ENCODE peak calls at places on chromosome 6, in ten cellular contexts. R is mammary epithelial cell; Y is esophagus squamous epithelium; B is transverse colon; C is HCT116; Z is skeletal muscle cell; G is CD8-positive, alpha-beta memory T cell; A is psoas muscle; K is adrenal gland; W is GM06990. S is an unnamed sample.

GRCh38 chr6:104601008-104601745 is 258.5 kb downstream of the HACE1 start:
- DNase-seq in B (no peak), Y (no peak), C (no peak), Z (no peak), R (no peak), K (no peak), G (no peak), W (no peak), A (no peak), S (no peak)

GRCh38 chr6:43481591-43482242 is 4.3 kb downstream of the TJAP1 start:
- DNase-seq in G (no peak), K (no peak), R (peak; percentile 90), W (no peak), B (no peak), C (peak; percentile 44), Y (no peak), Z (no peak), A (no peak), S (no peak)

GRCh38 chr6:168411130-168411529 is 29.9 kb upstream of the SMOC2 start:
- DNase-seq in K (no peak), G (no peak), Y (no peak), R (no peak), A (no peak), W (no peak), Z (no peak), C (no peak), B (no peak), S (no peak)

GRCh38 chr6:97958143-97958542 is 675.1 kb upstream of the MMS22L start:
- DNase-seq in K (no peak), R (peak; percentile 71), B (no peak), A (peak; percentile 19), C (no peak), Z (no peak), Y (no peak), G (no peak), W (no peak), S (no peak)

GRCh38 chr6:49923826-49924225 is 40.1 kb downstream of the DEFB114 start:
- DNase-seq in A (no peak), B (no peak), C (no peak), R (no peak), K (no peak), G (no peak), Z (no peak), W (no peak), Y (no peak), S (no peak)

GRCh38 chr6:31860349-31860748 is 2.3 kb downstream of the NEU1 start:
- DNase-seq in G (no peak), A (no peak), B (no peak), Y (no peak), C (no peak), Z (no peak), W (no peak), R (no peak), K (no peak), S (no peak)

GRCh38 chr6:112130878-112131277 is 43.5 kb downstream of the FAM229B start:
- DNase-seq in R (peak; percentile 9), C (no peak), Z (no peak), Y (no peak), A (no peak), B (no peak), G (no peak), K (no peak), W (no peak), S (no peak)

GRCh38 chr6:145963216-145964068 is 716 bp downstream of the SHPRH start:
- DNase-seq in A (no peak), K (peak; percentile 77), R (peak; percentile 54), B (peak; percentile 44), Z (peak; percentile 14), W (peak; percentile 71), C (peak; percentile 1), G (peak; percentile 29), Y (peak; percentile 27), S (peak; percentile 82)

DNA sequence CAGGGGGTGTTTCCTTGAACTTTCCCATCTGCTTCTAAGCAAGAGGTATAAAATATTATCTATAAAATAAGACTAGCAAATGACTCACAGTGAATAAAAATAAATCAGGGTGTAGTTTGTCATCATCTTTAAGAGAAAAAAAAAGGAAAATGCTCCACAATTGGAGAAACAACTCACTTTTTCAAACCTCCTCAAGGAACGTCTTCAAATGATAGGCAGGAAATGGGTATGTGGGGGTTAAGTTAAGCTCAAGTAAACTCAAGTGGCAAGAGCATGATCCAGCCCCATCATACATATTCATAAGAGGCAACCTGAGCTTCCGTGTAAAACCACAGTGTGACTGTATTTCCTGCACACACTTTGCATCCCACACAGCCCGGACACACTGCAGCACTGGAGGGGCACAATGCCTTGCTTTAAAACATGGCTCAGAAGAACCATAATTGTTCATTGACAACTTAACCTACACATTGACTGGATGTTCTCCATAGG is 58.5 kb upstream of the CEP85L start:
- DNase-seq in W (peak; percentile 73), C (no peak), A (no peak), G (peak; percentile 81), B (peak; percentile 55), K (peak; percentile 57), Y (no peak), R (peak; percentile 82), Z (peak; percentile 56), S (peak; percentile 93)
- H3K4me3 ChIP-seq in W (peak overlapping the region; percentile 60), C (no peak overlapping the region), A (peak overlapping the region; percentile 63), G (peak overlapping the region; percentile 90), B (no peak overlapping the region), K (no peak overlapping the region), Y (peak overlapping the region; percentile 35), R (peak overlapping the region; percentile 31), Z (peak overlapping the region; percentile 51), S (peak overlapping the region; percentile 69)

GRCh38 chr6:10385512-10386132 is 29.3 kb downstream of the TFAP2A start:
- DNase-seq in A (no peak), Y (no peak), W (no peak), C (no peak), K (no peak), R (no peak), G (no peak), B (no peak), Z (no peak), S (no peak)

GRCh38 chr6:10384064-10384317 is 30.9 kb downstream of the TFAP2A start:
- DNase-seq in G (no peak), A (no peak), Y (no peak), C (no peak), W (no peak), R (no peak), K (no peak), Z (no peak), B (no peak), S (no peak)

GRCh38 chr6:10384333-10384718 is 30.5 kb downstream of the TFAP2A start:
- DNase-seq in R (no peak), A (no peak), W (no peak), G (no peak), Y (no peak), C (no peak), Z (no peak), B (no peak), K (no peak), S (no peak)

GRCh38 chr6:10386260-10386659 is 28.6 kb downstream of the TFAP2A start:
- DNase-seq in A (no peak), R (no peak), Z (no peak), W (no peak), B (no peak), G (no peak), C (no peak), Y (no peak), K (no peak), S (no peak)

DNA sequence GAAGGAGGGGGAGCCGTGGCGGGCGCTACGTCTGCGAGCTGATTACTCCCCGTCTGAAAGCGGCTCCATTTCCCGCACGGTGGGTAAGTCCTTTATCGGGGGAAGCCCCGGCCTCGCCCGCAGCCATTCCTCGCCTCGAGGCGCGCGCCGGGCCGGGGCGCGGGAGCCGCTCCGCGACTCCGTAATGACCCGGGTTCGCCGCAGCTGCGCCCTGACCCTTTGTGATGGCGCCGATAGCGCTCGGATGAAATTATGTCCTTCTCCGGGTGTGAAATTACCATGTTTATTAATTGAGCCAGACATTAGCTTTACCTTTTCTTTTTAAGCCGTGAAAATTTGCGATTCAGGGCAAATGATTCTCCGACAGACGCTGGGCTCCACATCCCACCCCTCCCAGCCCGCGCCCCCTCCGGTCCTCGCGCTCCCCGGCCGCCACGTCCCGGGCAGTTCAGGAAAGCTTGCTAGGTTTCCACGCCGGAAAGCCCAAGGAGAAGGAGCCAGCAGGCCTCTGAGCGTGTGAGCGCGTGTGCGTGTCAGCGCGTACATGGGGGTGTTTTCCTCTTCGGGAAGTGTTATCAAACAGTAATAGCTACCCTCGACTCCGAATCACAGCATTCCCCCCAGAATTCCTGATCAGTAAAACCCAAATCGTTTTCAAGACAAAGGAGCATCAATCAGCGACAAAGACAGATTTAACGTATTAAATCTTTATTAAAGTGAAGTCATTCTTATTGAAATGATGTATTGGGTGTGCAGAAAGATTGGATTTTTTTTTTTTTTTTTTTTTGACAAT is 30.0 kb downstream of the TFAP2A start:
- DNase-seq in K (no peak), C (no peak), B (no peak), W (no peak), Y (no peak), A (no peak), G (no peak), Z (no peak), R (no peak), S (no peak)
- H3K4me3 ChIP-seq in K (no peak overlapping the region), C (no peak overlapping the region), B (no peak overlapping the region), W (no peak overlapping the region), Y (peak overlapping the region; percentile 41), A (no peak overlapping the region), G (no peak overlapping the region), Z (no peak overlapping the region), R (no peak overlapping the region), S (no peak overlapping the region)

GRCh38 chr6:13873288-13874190 is 51.2 kb upstream of the RNF182 start:
- DNase-seq in A (peak; percentile 55), Y (no peak), G (peak; percentile 53), C (peak; percentile 51), B (peak; percentile 78), R (peak; percentile 33), W (peak; percentile 79), Z (no peak), K (peak; percentile 54), S (peak; percentile 85)

GRCh38 chr6:13877116-13877515 is 47.6 kb upstream of the RNF182 start:
- DNase-seq in G (no peak), B (no peak), Z (peak; percentile 12), C (no peak), R (peak; percentile 35), K (no peak), Y (no peak), W (no peak), A (no peak), S (no peak)

GRCh38 chr6:13870185-13870584 is 54.6 kb upstream of the RNF182 start:
- DNase-seq in K (no peak), A (no peak), B (no peak), C (no peak), R (no peak), Y (no peak), G (no peak), Z (peak; percentile 10), W (no peak), S (no peak)

GRCh38 chr6:13872681-13873080 is 52.1 kb upstream of the RNF182 start:
- DNase-seq in C (no peak), W (no peak), B (no peak), G (no peak), K (no peak), A (no peak), Y (no peak), R (no peak), Z (no peak), S (no peak)

GRCh38 chr6:13874191-13874549 is 50.6 kb upstream of the RNF182 start:
- DNase-seq in R (no peak), C (no peak), Z (no peak), Y (no peak), K (no peak), B (no peak), W (no peak), A (no peak), G (no peak), S (peak; percentile 35)
- H3K4me3 ChIP-seq in R (peak overlapping the region; percentile 53), C (no peak overlapping the region), Z (peak overlapping the region; percentile 39), Y (peak overlapping the region; percentile 58), K (no peak overlapping the region), B (no peak overlapping the region), W (peak overlapping the region; percentile 55), A (peak overlapping the region; percentile 63), G (peak overlapping the region; percentile 63), S (peak overlapping the region; percentile 47)

DNA sequence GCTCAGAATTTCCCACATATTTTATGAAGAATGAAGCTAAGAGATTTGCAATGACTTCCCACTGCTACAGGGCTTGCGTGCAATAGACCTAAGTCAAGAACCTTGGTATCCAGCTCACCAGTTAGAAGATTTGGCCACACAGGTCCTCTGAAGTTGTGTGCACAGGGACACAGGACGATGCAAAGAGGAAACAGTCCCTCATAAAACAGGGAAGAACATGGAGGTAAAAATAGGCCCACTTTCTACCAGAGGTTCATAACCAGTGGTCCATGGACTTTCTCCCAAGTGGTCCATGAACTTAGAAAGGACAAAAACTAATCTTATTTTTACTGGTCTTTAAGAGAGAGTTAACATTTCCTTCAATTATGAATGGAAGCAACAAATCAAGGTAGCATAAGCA is 1.3 kb downstream of the ZKSCAN4 start:
- DNase-seq in B (no peak), R (no peak), G (no peak), A (no peak), K (no peak), Y (no peak), C (no peak), W (no peak), Z (no peak), S (peak; percentile 44)
- H3K4me3 ChIP-seq in B (no peak overlapping the region), R (peak overlapping the region; percentile 93), G (no peak overlapping the region), A (peak overlapping the region; percentile 80), K (no peak overlapping the region), Y (peak overlapping the region; percentile 79), C (peak overlapping the region; percentile 98), W (peak overlapping the region; percentile 79), Z (peak overlapping the region; percentile 75), S (peak overlapping the region; percentile 75)